ENCODE peak calls at places on chromosomes 5 and 9, in five cellular contexts. One of them, this sample, is unnamed.

GRCh38 chr9:111974092-111974681 is 77.6 kb downstream of the UGCG start:
- DNase-seq in GM23248: peak
- DNase-seq in stimulated activated CD4-positive, alpha-beta T cell treated with anti-CD3 and anti-CD28 coated beads, Interleukin-15, amount 100 ng/mL, for 24 hours: no peak
- DNase-seq in NCI-H187 treated with DMSO at 0.1 percent for 48 hours: no peak
- DNase-seq in HuH-7: peak
- DNase-seq in this sample: no peak

GRCh38 chr5:32030686-32031478 is 143.2 kb downstream of the GOLPH3 start:
- DNase-seq in stimulated activated CD4-positive, alpha-beta T cell treated with anti-CD3 and anti-CD28 coated beads, Interleukin-15, amount 100 ng/mL, for 24 hours: no peak
- DNase-seq in GM23248: peak
- DNase-seq in NCI-H187 treated with DMSO at 0.1 percent for 48 hours: no peak
- DNase-seq in HuH-7: no peak
- DNase-seq in this sample: no peak

GRCh38 chr5:117077142-117077541 is 502.5 kb upstream of the SEMA6A start:
- DNase-seq in stimulated activated CD4-positive, alpha-beta T cell treated with anti-CD3 and anti-CD28 coated beads, Interleukin-15, amount 100 ng/mL, for 24 hours: no peak
- DNase-seq in HuH-7: peak
- DNase-seq in NCI-H187 treated with DMSO at 0.1 percent for 48 hours: no peak
- DNase-seq in GM23248: peak
- DNase-seq in this sample: no peak

GRCh38 chr9:68417762-68418161 is 61.4 kb downstream of the PGM5 start:
- DNase-seq in stimulated activated CD4-positive, alpha-beta T cell treated with anti-CD3 and anti-CD28 coated beads, Interleukin-15, amount 100 ng/mL, for 24 hours: no peak
- DNase-seq in NCI-H187 treated with DMSO at 0.1 percent for 48 hours: no peak
- DNase-seq in GM23248: no peak
- DNase-seq in HuH-7: no peak
- DNase-seq in this sample: no peak

GRCh38 chr5:137778772-137779564 is 24.8 kb upstream of the HNRNPA0 start:
- DNase-seq in stimulated activated CD4-positive, alpha-beta T cell treated with anti-CD3 and anti-CD28 coated beads, Interleukin-15, amount 100 ng/mL, for 24 hours: no peak
- DNase-seq in HuH-7: no peak
- DNase-seq in GM23248: peak
- DNase-seq in NCI-H187 treated with DMSO at 0.1 percent for 48 hours: no peak
- DNase-seq in this sample: no peak

GRCh38 chr5:143347698-143348344 is 55.7 kb downstream of the NR3C1 start:
- DNase-seq in HuH-7: no peak
- DNase-seq in stimulated activated CD4-positive, alpha-beta T cell treated with anti-CD3 and anti-CD28 coated beads, Interleukin-15, amount 100 ng/mL, for 24 hours: no peak
- DNase-seq in NCI-H187 treated with DMSO at 0.1 percent for 48 hours: no peak
- DNase-seq in GM23248: no peak
- DNase-seq in this sample: no peak

GRCh38 chr5:137899493-137899892 is 10.2 kb downstream of the PKD2L2 start:
- DNase-seq in stimulated activated CD4-positive, alpha-beta T cell treated with anti-CD3 and anti-CD28 coated beads, Interleukin-15, amount 100 ng/mL, for 24 hours: no peak
- DNase-seq in GM23248: no peak
- DNase-seq in HuH-7: no peak
- DNase-seq in NCI-H187 treated with DMSO at 0.1 percent for 48 hours: no peak
- DNase-seq in this sample: no peak

GRCh38 chr5:120817044-120817985 is 353.2 kb downstream of the PRR16 start:
- DNase-seq in stimulated activated CD4-positive, alpha-beta T cell treated with anti-CD3 and anti-CD28 coated beads, Interleukin-15, amount 100 ng/mL, for 24 hours: no peak
- DNase-seq in HuH-7: peak
- DNase-seq in GM23248: peak
- DNase-seq in NCI-H187 treated with DMSO at 0.1 percent for 48 hours: no peak
- DNase-seq in this sample: no peak

GRCh38 chr5:82821978-82822927 is 254.9 kb downstream of the TMEM167A start:
- DNase-seq in GM23248: peak
- DNase-seq in HuH-7: no peak
- DNase-seq in NCI-H187 treated with DMSO at 0.1 percent for 48 hours: no peak
- DNase-seq in stimulated activated CD4-positive, alpha-beta T cell treated with anti-CD3 and anti-CD28 coated beads, Interleukin-15, amount 100 ng/mL, for 24 hours: no peak
- DNase-seq in this sample: no peak

GRCh38 chr5:73655521-73656160 is 29.6 kb downstream of the ARHGEF28 start:
- DNase-seq in NCI-H187 treated with DMSO at 0.1 percent for 48 hours: no peak
- DNase-seq in GM23248: no peak
- DNase-seq in HuH-7: no peak
- DNase-seq in stimulated activated CD4-positive, alpha-beta T cell treated with anti-CD3 and anti-CD28 coated beads, Interleukin-15, amount 100 ng/mL, for 24 hours: no peak
- DNase-seq in this sample: no peak

GRCh38 chr5:176533894-176534611 is 3.1 kb downstream of the RNF44 start:
- DNase-seq in NCI-H187 treated with DMSO at 0.1 percent for 48 hours: no peak
- DNase-seq in HuH-7: no peak
- DNase-seq in stimulated activated CD4-positive, alpha-beta T cell treated with anti-CD3 and anti-CD28 coated beads, Interleukin-15, amount 100 ng/mL, for 24 hours: peak
- DNase-seq in GM23248: peak
- DNase-seq in this sample: peak

GRCh38 chr5:81749186-81749561 is 1.7 kb downstream of the SSBP2 start:
- DNase-seq in GM23248: peak
- DNase-seq in stimulated activated CD4-positive, alpha-beta T cell treated with anti-CD3 and anti-CD28 coated beads, Interleukin-15, amount 100 ng/mL, for 24 hours: no peak
- DNase-seq in NCI-H187 treated with DMSO at 0.1 percent for 48 hours: no peak
- DNase-seq in HuH-7: no peak
- DNase-seq in this sample: peak

This sample was measured in activated CD4-positive, alpha-beta T cell treated with anti-CD3 and anti-CD28 coated beads, Interleukin-2, amount 10 ng/mL, durations not matched to agents 24 days and 14 days.